ENCODE peak calls at places on chromosome 16, in nine cellular contexts. P, V, H, X, T, E, R, S and Y are unnamed samples.
A peak's percentile ranks its signal among the peaks of the same experiment; 100 is the strongest.

GRCh38 chr16:65249768-65250167 is 127.9 kb upstream of the CDH11 start:
- DNase-seq in X (no peak), H (no peak), P (no peak), R (no peak), T (no peak), S (peak; percentile 20), V (no peak), E (peak; percentile 39), Y (peak; percentile 91)

GRCh38 chr16:17211797-17212196 is 259.0 kb downstream of the XYLT1 start:
- DNase-seq in H (no peak), P (no peak), S (no peak), T (no peak), V (no peak), R (peak; percentile 15), E (no peak), X (no peak), Y (no peak)

GRCh38 chr16:56332464-56333079 is 92.8 kb downstream of the AMFR start:
- DNase-seq in P (peak; percentile 92), E (peak; percentile 68), H (peak; percentile 67), S (peak; percentile 58), T (no peak), R (peak; percentile 65), V (peak; percentile 45), X (no peak), Y (no peak)

GRCh38 chr16:85313541-85314208 is 201.4 kb upstream of the CIBAR2 start:
- DNase-seq in P (no peak), X (no peak), R (no peak), H (no peak), V (peak; percentile 21), S (no peak), T (no peak), E (no peak), Y (no peak)

GRCh38 chr16:82192665-82193064 is 22.6 kb upstream of the MPHOSPH6 start:
- DNase-seq in V (peak; percentile 88), P (peak; percentile 25), H (no peak), S (peak; percentile 17), X (no peak), T (no peak), E (no peak), R (no peak), Y (no peak)

GRCh38 chr16:16140537-16140936 is 82.8 kb downstream of the ABCC6 start:
- DNase-seq in T (no peak), V (no peak), H (no peak), P (no peak), E (no peak), X (no peak), S (no peak), R (no peak), Y (no peak)

GRCh38 chr16:11182381-11182780 is 73.6 kb downstream of the SOCS1 start:
- DNase-seq in P (no peak), R (no peak), X (no peak), E (no peak), H (no peak), T (no peak), V (no peak), S (no peak), Y (no peak)

GRCh38 chr16:89070590-89070989 is 23.1 kb upstream of the ACSF3 start:
- DNase-seq in H (no peak), T (no peak), V (no peak), X (no peak), R (no peak), S (no peak), P (no peak), E (no peak), Y (no peak)

GRCh38 chr16:4264546-4264945 is 8.3 kb downstream of the TFAP4 start:
- DNase-seq in X (no peak), V (no peak), P (no peak), E (no peak), T (no peak), H (peak; percentile 17), S (no peak), R (no peak), Y (no peak)

GRCh38 chr16:24853830-24854229 is 8.1 kb downstream of the SLC5A11 start:
- DNase-seq in R (no peak), T (no peak), S (no peak), H (no peak), E (no peak), X (no peak), V (peak; percentile 66), P (no peak), Y (no peak)

GRCh38 chr16:81469710-81470481 is 25.3 kb downstream of the CMIP start:
- DNase-seq in P (no peak), V (no peak), E (peak; percentile 44), X (peak; percentile 92), S (no peak), T (peak; percentile 57), R (no peak), H (no peak), Y (no peak)

GRCh38 chr16:83887564-83887963 is 11.4 kb upstream of the MLYCD start:
- DNase-seq in T (no peak), V (no peak), X (no peak), E (no peak), R (no peak), S (no peak), H (no peak), P (no peak), Y (no peak)

GRCh38 chr16:23609929-23610328 is 13.8 kb upstream of the NDUFAB1 start:
- DNase-seq in H (no peak), X (no peak), R (no peak), T (no peak), V (no peak), E (no peak), P (no peak), S (no peak), Y (no peak)
- TF ChIP-seq POLR2A in H (no peak), X (no peak), R (no peak), T (no peak), V (no peak), E (no peak), P (no peak), S (no peak), Y (no peak)

DNA sequence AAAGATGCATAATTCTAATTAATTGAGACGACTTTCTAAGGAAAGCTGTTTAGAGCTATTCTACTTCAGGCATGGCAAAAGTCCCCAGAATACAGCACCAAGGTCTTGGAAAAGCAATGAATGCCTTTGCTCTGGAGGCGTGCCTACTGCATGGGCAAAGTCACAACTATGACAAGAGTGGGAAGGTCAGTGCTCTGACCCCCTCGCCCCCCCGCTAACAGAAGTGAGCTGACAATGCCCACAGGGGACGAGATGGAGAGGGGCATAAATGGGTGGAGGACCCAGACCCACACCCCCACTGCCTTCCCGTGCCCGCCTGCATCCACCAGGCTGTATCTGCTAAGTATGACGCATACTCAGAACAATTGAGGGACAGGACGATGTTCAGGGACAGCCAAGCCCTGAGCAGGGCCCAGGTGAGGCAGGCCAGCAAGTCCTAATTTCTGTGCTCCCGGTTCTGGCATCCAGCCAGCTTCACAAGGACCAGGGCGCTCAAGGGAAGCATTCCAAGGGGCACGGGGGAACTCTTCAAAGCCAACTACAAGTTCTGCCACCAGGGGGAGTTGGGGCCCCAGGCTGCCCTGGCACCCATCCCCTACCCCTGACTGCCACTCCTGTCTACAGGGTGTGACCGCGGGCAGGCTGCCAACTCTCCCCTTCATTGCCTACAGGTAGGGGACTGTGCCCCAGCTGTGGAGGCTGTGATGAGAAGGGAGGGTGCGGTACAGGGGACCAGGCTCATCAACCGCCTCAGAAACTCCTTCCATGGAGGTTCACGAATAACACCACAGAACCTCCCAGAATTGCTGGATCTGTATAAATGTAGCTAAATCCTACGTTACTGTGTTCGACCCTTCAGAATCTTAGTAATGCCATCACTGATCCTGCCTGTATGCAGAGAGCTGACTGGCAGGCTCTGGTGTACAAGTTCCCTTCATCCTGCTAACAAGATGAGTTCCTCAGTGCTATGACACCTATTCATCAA is 20.8 kb downstream of the NPRL3 start:
- DNase-seq in P (peak; percentile 52), V (peak; percentile 20), S (no peak), E (peak; percentile 73), T (peak; percentile 65), R (peak; percentile 23), X (peak; percentile 86), H (peak; percentile 81), Y (no peak)
- TF ChIP-seq POLR2A in P (no peak), V (no peak), S (no peak), E (no peak), T (no peak), R (no peak), X (no peak), H (no peak), Y (no peak)

GRCh38 chr16:520847-521246 is 6.7 kb upstream of the CAPN15 start:
- DNase-seq in X (no peak), P (no peak), H (no peak), E (no peak), T (no peak), R (no peak), S (no peak), V (no peak), Y (no peak)

GRCh38 chr16:524274-525011 is 3.1 kb upstream of the CAPN15 start:
- DNase-seq in E (no peak), H (no peak), P (no peak), S (no peak), R (no peak), T (no peak), X (no peak), V (no peak), Y (no peak)

GRCh38 chr16:523097-523741 is 4.3 kb upstream of the CAPN15 start:
- DNase-seq in X (no peak), S (no peak), R (no peak), T (no peak), E (no peak), P (no peak), H (no peak), V (no peak), Y (no peak)

GRCh38 chr16:521381-522210 is 5.9 kb upstream of the CAPN15 start:
- DNase-seq in T (no peak), S (no peak), V (no peak), H (peak; percentile 84), X (no peak), P (no peak), R (no peak), E (peak; percentile 70), Y (no peak)

DNA sequence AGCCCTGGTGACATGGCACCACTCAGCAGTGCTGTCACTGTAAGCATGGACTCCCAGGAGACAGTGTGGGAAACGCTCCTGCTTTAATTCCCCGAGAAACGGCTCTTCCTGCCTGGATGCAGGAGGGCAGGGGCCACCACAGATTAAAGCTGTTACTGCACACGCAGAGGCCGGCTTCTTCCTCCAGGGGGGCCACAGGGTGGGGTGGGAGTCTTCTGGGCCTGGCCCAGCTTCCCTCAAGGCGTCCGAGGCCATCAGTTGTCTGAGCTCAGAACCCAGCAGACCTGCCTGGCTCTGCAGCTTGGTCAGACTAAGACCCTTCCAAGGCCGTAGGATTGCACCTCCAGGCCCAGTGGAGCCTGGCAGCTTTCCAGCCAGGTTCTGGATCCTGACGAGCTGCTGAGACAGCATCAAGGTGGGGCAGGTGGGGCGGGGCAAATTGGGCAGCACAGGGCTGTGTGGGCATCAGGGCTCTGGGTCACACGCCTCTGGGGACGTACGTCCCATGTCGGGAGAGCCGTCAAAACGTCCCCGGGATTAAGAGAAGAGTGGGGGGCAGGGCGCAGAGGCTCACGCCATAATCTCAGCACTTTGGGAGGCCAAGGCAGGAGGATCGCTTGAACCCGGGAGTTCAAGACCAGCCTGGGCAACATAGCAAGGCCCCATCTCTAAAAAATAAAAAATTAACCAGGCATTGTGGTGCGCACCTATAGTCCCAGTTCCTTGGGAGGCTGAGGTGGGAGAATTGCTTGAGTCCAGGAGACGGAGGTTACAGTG is 5.0 kb upstream of the CAPN15 start:
- DNase-seq in R (no peak), T (no peak), X (no peak), E (no peak), S (no peak), H (no peak), V (no peak), P (no peak), Y (no peak)
- TF ChIP-seq POLR2A in R (no peak), T (no peak), X (no peak), E (no peak), S (no peak), H (no peak), V (no peak), P (no peak), Y (no peak)

GRCh38 chr16:20903116-20903888 is 2.7 kb downstream of the LYRM1 start:
- DNase-seq in R (no peak), H (no peak), S (no peak), P (no peak), T (no peak), V (no peak), X (no peak), E (no peak), Y (no peak)
- TF ChIP-seq POLR2A in R (no peak), H (no peak), S (no peak), P (no peak), T (no peak), V (no peak), X (no peak), E (no peak), Y (no peak)